ENCODE peak calls at places on chromosomes 4 and X, in six cellular contexts. W, J, Y, P, S and V are unnamed samples.

GRCh38 chr4:78286281-78286680 is 229.2 kb downstream of the FRAS1 start:
- DNase-seq in J (no peak), S (no peak), Y (no peak), W (no peak), P (no peak), V (no peak)

GRCh38 chr4:105306158-105306781 is 159.6 kb downstream of the TET2 start:
- DNase-seq in P (no peak), W (no peak), S (no peak), J (no peak), Y (no peak), V (no peak)

GRCh38 chr4:108042927-108043326 is 53.2 kb downstream of the HADH start:
- DNase-seq in P (no peak), S (no peak), W (no peak), J (no peak), Y (no peak), V (no peak)

GRCh38 chrX:327660-328126 is 9.1 kb upstream of the GTPBP6 start:
- DNase-seq in S (no peak), W (peak), J (no peak), Y (no peak), P (no peak), V (no peak)

GRCh38 chr4:12912896-12913418 is 571.2 kb downstream of the RAB28 start:
- DNase-seq in J (no peak), Y (no peak), S (no peak), P (no peak), W (no peak), V (no peak)

GRCh38 chrX:97096385-97096784 is 212.7 kb downstream of the RPA4 start:
- DNase-seq in J (no peak), P (no peak), W (no peak), S (no peak), Y (no peak), V (no peak)

GRCh38 chr4:108527729-108528128 is 92.6 kb upstream of the RPL34 start:
- DNase-seq in P (no peak), Y (no peak), S (no peak), W (no peak), J (no peak), V (no peak)

GRCh38 chrX:71228063-71228642 is 5.1 kb downstream of the GJB1 start:
- DNase-seq in W (no peak), P (no peak), S (no peak), J (peak), Y (no peak), V (no peak)

GRCh38 chrX:119726900-119727555 is 31.4 kb upstream of the SOWAHD start:
- DNase-seq in J (no peak), P (no peak), Y (no peak), W (no peak), S (no peak), V (no peak)

GRCh38 chrX:46837543-46838481 is 969 bp downstream of the RP2 start:
- DNase-seq in P (no peak), S (no peak), W (no peak), Y (no peak), J (peak), V (no peak)

GRCh38 chrX:107840971-107841370 is 15.3 kb downstream of the MID2 start:
- DNase-seq in J (no peak), Y (no peak), S (no peak), W (no peak), P (no peak), V (no peak)

GRCh38 chr4:153788064-153788418 is 842 bp downstream of the SFRP2 start:
- DNase-seq in Y (no peak), P (no peak), W (no peak), J (no peak), S (no peak), V (no peak)

GRCh38 chrX:102712216-102712966 is at the start of gene GPRASP2:
- DNase-seq in W (peak), J (no peak), P (no peak), Y (peak), S (no peak), V (no peak)

GRCh38 chrX:65702956-65703355 is 35.5 kb downstream of the MSN start:
- DNase-seq in J (no peak), W (no peak), S (no peak), P (no peak), Y (no peak), V (no peak)

GRCh38 chr4:107987916-107988762 is 1.6 kb upstream of the HADH start:
- DNase-seq in J (no peak), W (no peak), P (no peak), Y (no peak), S (no peak), V (no peak)

GRCh38 chrX:150085881-150086280 is 147.6 kb upstream of the EOLA2 start:
- DNase-seq in J (no peak), W (no peak), P (no peak), Y (no peak), S (no peak), V (no peak)

GRCh38 chr4:102575369-102576129 is 74.4 kb downstream of the NFKB1 start:
- DNase-seq in J (peak), Y (no peak), P (no peak), S (no peak), W (no peak), V (no peak)

GRCh38 chrX:39636481-39636880 is 461.3 kb downstream of the BCOR start:
- DNase-seq in Y (no peak), W (no peak), P (no peak), J (no peak), S (no peak), V (no peak)

GRCh38 chr4:159071178-159071968 is 31.5 kb upstream of the RAPGEF2 start:
- DNase-seq in S (no peak), J (peak), P (peak), Y (no peak), W (no peak), V (no peak)

GRCh38 chr4:47598320-47598719 is 113.2 kb downstream of the ATP10D start:
- DNase-seq in Y (no peak), S (no peak), J (no peak), P (no peak), W (no peak), V (no peak)

GRCh38 chr4:86019906-86020305 is 339.9 kb downstream of the MAPK10 start:
- DNase-seq in Y (no peak), P (no peak), J (no peak), W (no peak), S (no peak), V (no peak)

GRCh38 chr4:19947349-19947748 is 304.4 kb upstream of the SLIT2 start:
- DNase-seq in S (no peak), P (no peak), J (no peak), W (no peak), Y (no peak), V (no peak)

GRCh38 chr4:148850257-148850995 is 408.2 kb upstream of the NR3C2 start:
- DNase-seq in J (peak), W (no peak), P (no peak), S (no peak), Y (no peak), V (no peak)

GRCh38 chrX:41153453-41153852 is 68.2 kb downstream of the USP9X start:
- DNase-seq in S (no peak), P (no peak), Y (no peak), J (no peak), W (no peak), V (no peak)

GRCh38 chr4:80036949-80037348 is 36.1 kb downstream of the ANTXR2 start:
- DNase-seq in P (no peak), W (no peak), Y (no peak), S (no peak), J (no peak), V (no peak)

GRCh38 chr4:140092094-140092820 is 61.7 kb downstream of the MAML3 start:
- DNase-seq in Y (peak), W (no peak), S (no peak), J (no peak), P (no peak), V (no peak)

GRCh38 chr4:7962609-7963508 is 23.2 kb upstream of the AFAP1 start:
- DNase-seq in S (no peak), P (no peak), J (no peak), W (no peak), Y (no peak), V (no peak)

GRCh38 chr4:119525005-119525749 is 103.4 kb downstream of the PDE5A start:
- DNase-seq in Y (no peak), P (no peak), W (no peak), S (no peak), J (peak), V (peak)

GRCh38 chr4:166458756-166459155 is 585.7 kb downstream of the TLL1 start:
- DNase-seq in W (no peak), J (no peak), S (no peak), P (no peak), Y (no peak), V (no peak)

GRCh38 chr4:169968999-169969398 is 57.2 kb downstream of the MFAP3L start:
- DNase-seq in Y (no peak), J (no peak), S (no peak), P (no peak), W (no peak), V (no peak)

GRCh38 chr4:114807759-114808404 is 209.3 kb downstream of the UGT8 start:
- DNase-seq in S (no peak), J (peak), P (peak), W (no peak), Y (no peak), V (peak)

GRCh38 chr4:162408309-162408708 is 244.5 kb upstream of the FSTL5 start:
- DNase-seq in W (no peak), P (no peak), Y (peak), S (no peak), J (no peak), V (no peak)

GRCh38 chrX:49710744-49711319 is 15.0 kb upstream of the PAGE1 start:
- DNase-seq in Y (no peak), J (peak), W (no peak), P (no peak), S (no peak), V (no peak)

GRCh38 chr4:4308800-4309441 is 18.9 kb downstream of the ZBTB49 start:
- DNase-seq in S (no peak), J (no peak), P (no peak), W (peak), Y (no peak), V (no peak)

GRCh38 chrX:34734383-34734782 is 77.3 kb upstream of the TMEM47 start:
- DNase-seq in Y (no peak), W (no peak), S (no peak), P (no peak), J (no peak), V (no peak)

GRCh38 chr4:4394644-4395043 is 7.7 kb downstream of the NSG1 start:
- DNase-seq in P (no peak), W (no peak), Y (no peak), S (no peak), J (no peak), V (no peak)

GRCh38 chr4:36269116-36269515 is 12.3 kb upstream of the DTHD1 start:
- DNase-seq in J (no peak), W (no peak), S (no peak), P (no peak), Y (no peak), V (no peak)

GRCh38 chr4:116878280-116878679 is 207.1 kb downstream of the TRAM1L1 start:
- DNase-seq in P (no peak), J (no peak), S (no peak), Y (no peak), W (no peak), V (no peak)

GRCh38 chr4:72948080-72948479 is 121.4 kb downstream of the COX18 start:
- DNase-seq in J (no peak), S (no peak), W (no peak), P (no peak), Y (no peak), V (no peak)

GRCh38 chr4:72954811-72955210 is 114.7 kb downstream of the COX18 start:
- DNase-seq in P (no peak), J (no peak), S (no peak), W (no peak), Y (no peak), V (no peak)

GRCh38 chr4:72945719-72946336 is 123.7 kb downstream of the COX18 start:
- DNase-seq in J (no peak), W (no peak), P (no peak), Y (no peak), S (no peak), V (no peak)

GRCh38 chr4:72951628-72952027 is 117.9 kb downstream of the COX18 start:
- DNase-seq in P (no peak), W (no peak), Y (no peak), S (no peak), J (no peak), V (no peak)

GRCh38 chr4:72951147-72951546 is 118.4 kb downstream of the COX18 start:
- DNase-seq in W (no peak), P (no peak), Y (no peak), J (no peak), S (no peak), V (no peak)
- TF ChIP-seq CTCF in W (no peak), P (peak), Y (no peak), J (no peak), S (no peak), V (peak)

GRCh38 chrX:68500105-68500504 is 1.3 kb downstream of the YIPF6 start:
- DNase-seq in J (no peak), P (no peak), W (no peak), Y (no peak), S (no peak), V (no peak)
- H3K4me3 ChIP-seq in J (peak), P (peak), W (no peak), Y (no peak), S (no peak), V (peak)

GRCh38 chrX:19728915-19729314 is 158.5 kb downstream of the SH3KBP1 start:
- DNase-seq in Y (no peak), P (no peak), W (no peak), S (no peak), J (no peak), V (no peak)

GRCh38 chrX:19724409-19724808 is 163.0 kb downstream of the SH3KBP1 start:
- DNase-seq in S (no peak), W (no peak), J (no peak), Y (no peak), P (no peak), V (no peak)

GRCh38 chrX:19728083-19728648 is 159.2 kb downstream of the SH3KBP1 start:
- DNase-seq in S (no peak), Y (no peak), J (no peak), W (no peak), P (no peak), V (no peak)

GRCh38 chrX:19723427-19723826 is 164.0 kb downstream of the SH3KBP1 start:
- DNase-seq in P (no peak), Y (no peak), W (no peak), S (no peak), J (no peak), V (no peak)

DNA sequence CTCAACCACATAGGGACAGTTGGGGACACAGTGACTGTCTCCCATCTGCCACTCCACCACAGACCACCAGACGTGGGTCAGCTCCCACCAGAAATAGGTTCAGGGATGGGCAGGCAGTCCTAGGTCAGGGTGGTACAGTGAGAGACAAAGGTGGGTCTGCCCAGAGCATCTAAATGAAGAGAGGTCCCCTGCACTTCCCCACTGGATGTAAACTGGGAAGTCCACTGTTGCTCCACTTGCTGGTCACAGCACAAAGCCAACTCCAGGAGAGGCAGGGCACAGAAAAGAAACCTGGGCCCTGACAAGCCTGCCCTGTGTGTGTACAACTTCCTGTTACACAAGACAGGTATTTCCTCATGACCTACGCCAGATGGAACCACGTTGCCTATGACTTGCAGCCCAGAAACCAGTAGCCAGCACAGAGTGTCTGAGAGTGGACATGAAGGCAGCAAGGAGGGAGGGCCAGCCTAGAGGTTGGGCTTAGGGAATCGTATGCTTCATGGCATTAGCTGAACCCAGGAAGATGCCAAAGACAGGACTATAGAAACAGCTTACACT is 161.8 kb downstream of the SH3KBP1 start:
- DNase-seq in P (no peak), Y (no peak), S (peak), W (no peak), J (no peak), V (no peak)
- TF ChIP-seq POLR2AphosphoS5 in P (no peak), Y (no peak), S (peak), W (no peak), J (no peak), V (no peak)

GRCh38 chr4:58061967-58062366 is 951.8 kb upstream of the IGFBP7 start:
- DNase-seq in P (no peak), Y (no peak), W (no peak), S (no peak), J (no peak), V (no peak)
- TF ChIP-seq CTCF in P (no peak), Y (no peak), W (no peak), S (no peak), J (no peak), V (no peak)

GRCh38 chrX:9770319-9770718 is 4.7 kb upstream of the GPR143 start:
- DNase-seq in S (no peak), Y (no peak), J (no peak), W (no peak), P (no peak), V (no peak)

GRCh38 chrX:9765737-9766098 is at the start of gene GPR143:
- DNase-seq in J (no peak), S (no peak), Y (no peak), W (no peak), P (no peak), V (no peak)

GRCh38 chrX:9767375-9767774 is 1.7 kb upstream of the GPR143 start:
- DNase-seq in W (no peak), P (no peak), Y (no peak), S (no peak), J (peak), V (no peak)

GRCh38 chrX:9759340-9759739 is 6.3 kb downstream of the GPR143 start:
- DNase-seq in W (no peak), J (no peak), S (no peak), P (peak), Y (no peak), V (no peak)

DNA sequence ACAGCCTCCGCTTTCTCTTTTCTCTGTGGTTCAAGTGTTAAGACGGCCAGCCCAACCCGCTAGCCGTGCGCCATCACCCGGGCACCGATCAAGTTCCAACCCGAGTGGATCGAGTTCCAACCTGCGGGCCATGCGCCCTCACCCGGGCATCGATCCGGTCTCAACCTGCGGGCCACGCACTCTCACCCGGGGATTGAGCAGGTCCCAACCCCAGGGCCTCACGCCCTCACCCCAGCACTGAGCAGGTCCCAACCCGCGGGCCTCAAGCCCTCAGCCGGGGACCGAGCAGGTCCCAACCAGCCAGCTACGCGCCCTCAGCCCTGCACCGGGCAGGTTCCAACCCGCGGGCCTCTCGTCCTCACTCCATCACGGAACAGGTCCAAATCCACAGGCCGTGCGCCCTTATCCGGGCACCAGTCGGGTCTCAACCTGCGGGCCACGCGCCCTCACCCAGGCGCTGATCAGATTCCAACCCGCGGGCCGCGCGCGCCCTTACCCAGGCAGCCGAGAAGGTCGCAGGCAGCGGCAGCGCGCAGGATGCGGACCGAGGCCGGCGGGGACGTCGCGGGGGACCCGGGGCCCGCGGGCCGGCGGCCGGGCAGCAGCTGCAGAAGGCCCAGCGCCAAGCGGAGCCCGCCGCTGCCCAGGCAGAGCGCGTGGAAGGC is 443 bp downstream of the GPR143 start:
- DNase-seq in S (no peak), J (no peak), P (no peak), Y (no peak), W (no peak), V (no peak)
- H3K4me3 ChIP-seq in S (no peak), J (no peak), P (no peak), Y (no peak), W (peak), V (no peak)

GRCh38 chrX:153689654-153690465 is 2.1 kb downstream of the SLC6A8 start:
- DNase-seq in S (no peak), Y (no peak), P (no peak), J (no peak), W (no peak), V (no peak)
- TF ChIP-seq POLR2AphosphoS5 in S (no peak), Y (no peak), P (no peak), J (peak), W (no peak), V (no peak)

DNA sequence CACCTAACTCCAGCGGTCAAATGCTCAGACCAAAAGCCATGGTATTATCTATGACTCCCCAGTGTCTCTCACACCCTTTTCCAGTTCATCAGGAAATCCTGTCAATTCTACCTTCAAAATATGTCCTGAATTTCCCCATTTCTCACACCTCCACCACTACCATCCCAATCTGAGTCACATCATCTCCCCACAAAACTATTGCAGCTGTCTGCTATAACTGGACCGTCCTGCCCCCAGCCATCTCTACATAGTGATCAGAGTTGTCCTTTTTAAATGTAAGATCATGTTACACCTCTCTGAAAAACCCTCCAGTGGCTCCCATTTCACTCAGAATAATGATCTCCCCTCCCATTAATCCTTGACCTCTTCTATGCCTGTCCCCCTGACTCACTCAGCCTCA is 6.8 kb upstream of the ODAPH start:
- DNase-seq in P (no peak), S (no peak), W (no peak), J (no peak), Y (no peak), V (no peak)
- TF ChIP-seq CTCF in P (no peak), S (no peak), W (no peak), J (no peak), Y (no peak), V (no peak)

GRCh38 chr4:123359449-123360306 is 36.9 kb upstream of the SPRY1 start:
- DNase-seq in P (no peak), S (no peak), Y (no peak), W (no peak), J (no peak), V (no peak)
- H3K4me3 ChIP-seq in P (no peak), S (no peak), Y (no peak), W (no peak), J (no peak), V (no peak)